ENCODE peak calls at places on chromosomes 3 and 15, in seven cellular contexts. Q is fibroblast of lung; R is effector memory CD4-positive, alpha-beta T cell; H is breast epithelium; N is heart left ventricle; A is sigmoid colon; O is stomach. D is an unnamed sample.
A peak's percentile ranks its signal among the peaks of the same experiment; 100 is the strongest.

GRCh38 chr3:117131259-117131658 is 421.7 kb downstream of the TUSC7 start:
- DNase-seq in Q (no peak), R (no peak), H (no peak), N (peak; percentile 20), A (peak; percentile 60), O (peak; percentile 40), D (peak; percentile 13)

GRCh38 chr3:119098620-119099222 is 47.2 kb upstream of the TEX55 start:
- DNase-seq in Q (peak; percentile 51), R (no peak), H (no peak), N (no peak), A (no peak), O (no peak), D (no peak)

GRCh38 chr15:23759964-23760363 is 72.9 kb upstream of the NDN start:
- DNase-seq in Q (no peak), R (no peak), H (no peak), N (no peak), A (no peak), O (no peak), D (no peak)

GRCh38 chr3:54434761-54435160 is 312.4 kb downstream of the CACNA2D3 start:
- DNase-seq in Q (no peak), R (no peak), H (no peak), N (no peak), A (no peak), O (no peak), D (no peak)

GRCh38 chr3:127680790-127681189 is 8.0 kb downstream of the ABTB1 start:
- DNase-seq in Q (no peak), R (no peak), H (peak; percentile 16), N (no peak), A (peak; percentile 50), O (peak; percentile 20), D (no peak)

GRCh38 chr3:140686128-140686527 is 8.3 kb downstream of the TRIM42 start:
- DNase-seq in Q (no peak), R (no peak), H (no peak), N (no peak), A (no peak), O (no peak), D (no peak)

GRCh38 chr15:99435138-99435695 is 130.6 kb upstream of the MEF2A start:
- DNase-seq in Q (no peak), R (no peak), H (peak; percentile 73), N (no peak), A (peak; percentile 48), O (peak; percentile 79), D (no peak)

GRCh38 chr15:76328962-76329361 is 7.6 kb upstream of the ISL2 start:
- DNase-seq in Q (no peak), R (no peak), H (no peak), N (no peak), A (no peak), O (no peak), D (no peak)

GRCh38 chr15:63037996-63038720 is 4.4 kb upstream of the TPM1 start:
- DNase-seq in Q (no peak), R (no peak), H (no peak), N (no peak), A (no peak), O (no peak), D (no peak)

GRCh38 chr3:121735047-121735696 is 14.4 kb downstream of the GOLGB1 start:
- DNase-seq in Q (peak; percentile 23), R (no peak), H (no peak), N (no peak), A (no peak), O (no peak), D (no peak)

GRCh38 chr3:100420885-100421284 is 19.5 kb downstream of the LNP1 start:
- DNase-seq in Q (no peak), R (no peak), H (no peak), N (no peak), A (no peak), O (no peak), D (no peak)

GRCh38 chr15:74978503-74978902 is 16.9 kb upstream of the SCAMP5 start:
- DNase-seq in Q (no peak), R (no peak), H (no peak), N (no peak), A (no peak), O (no peak), D (no peak)

GRCh38 chr3:28598165-28598564 is 249.5 kb upstream of the AZI2 start:
- DNase-seq in Q (no peak), R (no peak), H (no peak), N (no peak), A (no peak), O (no peak), D (no peak)

GRCh38 chr3:83523470-83524073 is 1435.2 kb upstream of the CADM2 start:
- DNase-seq in Q (peak; percentile 46), R (no peak), H (no peak), N (no peak), A (no peak), O (no peak), D (no peak)

GRCh38 chr3:7589526-7589925 is 728.6 kb downstream of the GRM7 start:
- DNase-seq in Q (no peak), R (no peak), H (no peak), N (no peak), A (no peak), O (no peak), D (no peak)

GRCh38 chr3:55955891-55956477 is 468.9 kb upstream of the WNT5A start:
- DNase-seq in Q (peak; percentile 18), R (no peak), H (no peak), N (no peak), A (no peak), O (no peak), D (no peak)

GRCh38 chr3:127784283-127784682 is 38.0 kb downstream of the MGLL start:
- DNase-seq in Q (no peak), R (no peak), H (no peak), N (no peak), A (peak; percentile 53), O (no peak), D (no peak)

GRCh38 chr3:38117163-38117716 is 19.7 kb downstream of the ACAA1 start:
- DNase-seq in Q (no peak), R (no peak), H (peak; percentile 34), N (peak; percentile 69), A (peak; percentile 64), O (peak; percentile 59), D (no peak)

GRCh38 chr3:39178553-39178952 is 13.8 kb downstream of the XIRP1 start:
- DNase-seq in Q (peak; percentile 40), R (no peak), H (no peak), N (no peak), A (no peak), O (no peak), D (no peak)

GRCh38 chr3:49553690-49554634 is at the start of gene BSN:
- DNase-seq in Q (peak; percentile 87), R (peak; percentile 61), H (peak; percentile 50), N (peak; percentile 95), A (peak; percentile 95), O (peak; percentile 88), D (peak; percentile 67)

GRCh38 chr3:4684976-4685375 is 191.8 kb downstream of the ITPR1 start:
- DNase-seq in Q (no peak), R (no peak), H (no peak), N (no peak), A (no peak), O (no peak), D (no peak)
- H3K27ac ChIP-seq in Q (no peak overlapping the region), R (no peak overlapping the region), H (no peak overlapping the region), N (no peak overlapping the region), A (no peak overlapping the region), O (no peak overlapping the region), D (no peak overlapping the region)

GRCh38 chr15:101200181-101200580 is 51.7 kb downstream of the CHSY1 start:
- DNase-seq in Q (no peak), R (no peak), H (no peak), N (no peak), A (no peak), O (no peak), D (no peak)
- H3K4me3 ChIP-seq in Q (no peak overlapping the region), R (no peak overlapping the region), H (no peak overlapping the region), N (no peak overlapping the region), A (no peak overlapping the region), O (no peak overlapping the region), D (no peak overlapping the region)

GRCh38 chr15:47437492-47437891 is 279.8 kb upstream of the SEMA6D start:
- DNase-seq in Q (no peak), R (no peak), H (no peak), N (no peak), A (no peak), O (no peak), D (no peak)
- H3K27ac ChIP-seq in Q (no peak overlapping the region), R (no peak overlapping the region), H (no peak overlapping the region), N (no peak overlapping the region), A (no peak overlapping the region), O (no peak overlapping the region), D (no peak overlapping the region)

GRCh38 chr3:42504334-42505202 is 2.1 kb downstream of the VIPR1 start:
- DNase-seq in Q (no peak), R (no peak), H (peak; percentile 16), N (no peak), A (peak; percentile 46), O (peak; percentile 17), D (no peak)

GRCh38 chr3:42501681-42502428 is 588 bp upstream of the VIPR1 start:
- DNase-seq in Q (peak; percentile 26), R (peak; percentile 23), H (peak; percentile 62), N (peak; percentile 78), A (peak; percentile 68), O (peak; percentile 78), D (no peak)

GRCh38 chr3:42502429-42503250 is at the start of gene VIPR1:
- DNase-seq in Q (no peak), R (peak; percentile 85), H (peak; percentile 88), N (peak; percentile 82), A (peak; percentile 71), O (peak; percentile 95), D (peak; percentile 41)

GRCh38 chr3:42503957-42504333 is 1.5 kb downstream of the VIPR1 start:
- DNase-seq in Q (no peak), R (no peak), H (peak; percentile 16), N (no peak), A (peak; percentile 34), O (peak; percentile 17), D (no peak)

DNA sequence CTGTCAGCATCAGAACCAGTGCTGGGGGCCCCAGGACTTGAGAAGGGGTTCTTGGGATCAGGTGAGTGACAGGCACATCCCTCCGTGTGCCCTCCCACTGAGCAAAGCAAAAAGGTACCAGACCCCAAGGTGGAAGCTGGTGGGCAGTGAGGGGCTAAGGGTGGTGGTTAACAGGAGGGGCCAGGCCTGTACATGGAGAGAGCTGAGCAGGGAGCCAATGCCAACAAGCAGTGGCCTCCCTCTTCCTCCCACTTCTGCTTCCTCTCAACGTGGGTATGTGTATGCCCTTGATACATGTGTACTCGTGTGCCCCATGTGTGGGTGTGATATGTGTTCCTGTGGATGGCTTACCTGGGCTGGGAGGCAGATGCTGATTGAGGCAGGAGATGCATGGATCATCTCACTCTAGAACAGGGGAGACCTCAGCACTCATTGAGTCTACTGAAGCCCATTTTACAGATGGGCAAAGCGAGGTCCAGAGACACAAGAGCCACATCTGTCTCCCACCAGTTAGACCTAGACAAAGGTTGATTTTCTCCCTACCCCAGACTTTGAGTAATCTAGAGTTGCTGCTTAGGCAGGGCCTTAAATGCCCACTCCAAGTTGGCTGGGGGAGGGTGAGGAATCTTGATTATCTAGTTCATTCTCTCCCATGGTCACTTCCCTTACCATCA is 945 bp downstream of the VIPR1 start:
- DNase-seq in Q (no peak), R (no peak), H (peak; percentile 21), N (no peak), A (peak; percentile 36), O (peak; percentile 23), D (no peak)
- H3K4me3 ChIP-seq in Q (no peak overlapping the region), R (peak overlapping the region; percentile 80), H (peak overlapping the region; percentile 66), N (peak overlapping the region; percentile 56), A (peak overlapping the region; percentile 48), O (peak overlapping the region; percentile 62), D (no peak overlapping the region)